ENCODE peak calls at places on chromosomes 2 and 18, in six cellular contexts. G is left cardiac atrium; B is anterior cingulate cortex; C is HT1080; D is mucosa of gallbladder; A is CD8-positive, alpha-beta memory T cell. Y is an unnamed sample.

GRCh38 chr2:22890142-22890541 is 494.8 kb upstream of the KLHL29 start:
- DNase-seq in G (no peak), B (no peak), C (no peak), D (no peak), A (no peak), Y (no peak)

GRCh38 chr2:85613717-85614515 is 2.0 kb upstream of the C2orf68 start:
- DNase-seq in G (no peak), B (no peak), C (no peak), D (no peak), A (no peak), Y (peak; percentile 14)

GRCh38 chr2:234975611-234976010 is 23.8 kb downstream of the SH3BP4 start:
- DNase-seq in G (no peak), B (no peak), C (no peak), D (no peak), A (no peak), Y (no peak)

GRCh38 chr2:168912466-168913170 is 11.5 kb downstream of the G6PC2 start:
- DNase-seq in G (peak; percentile 32), B (peak; percentile 44), C (peak; percentile 10), D (no peak), A (no peak), Y (peak; percentile 9)

GRCh38 chr2:88959480-88960204 is 268.2 kb downstream of the RPIA start:
- DNase-seq in G (no peak), B (no peak), C (no peak), D (no peak), A (no peak), Y (no peak)

GRCh38 chr2:239312081-239312501 is 88.7 kb downstream of the HDAC4 start:
- DNase-seq in G (peak; percentile 12), B (no peak), C (no peak), D (no peak), A (no peak), Y (no peak)

GRCh38 chr2:146844226-146844990 is 1000.4 kb upstream of the ACVR2A start:
- DNase-seq in G (no peak), B (no peak), C (peak; percentile 37), D (no peak), A (no peak), Y (no peak)

GRCh38 chr2:190996338-190996946 is 17.5 kb downstream of the STAT1 start:
- DNase-seq in G (no peak), B (no peak), C (peak; percentile 44), D (no peak), A (peak; percentile 31), Y (no peak)

GRCh38 chr2:217223222-217223930 is 363.5 kb upstream of the TNP1 start:
- DNase-seq in G (peak; percentile 34), B (no peak), C (peak; percentile 97), D (no peak), A (no peak), Y (peak; percentile 62)

GRCh38 chr18:23200751-23201150 is 65.5 kb downstream of the CABLES1 start:
- DNase-seq in G (no peak), B (no peak), C (no peak), D (no peak), A (no peak), Y (no peak)

GRCh38 chr2:239873656-239874635 is 151.2 kb downstream of the NDUFA10 start:
- DNase-seq in G (no peak), B (no peak), C (no peak), D (no peak), A (no peak), Y (no peak)

GRCh38 chr18:468841-469796 is 31.4 kb downstream of the COLEC12 start:
- DNase-seq in G (no peak), B (no peak), C (no peak), D (no peak), A (no peak), Y (no peak)

GRCh38 chr18:13548944-13549878 is 177.1 kb downstream of the FAM210A start:
- DNase-seq in G (no peak), B (no peak), C (no peak), D (no peak), A (no peak), Y (no peak)

GRCh38 chr2:43197568-43197896 is 28.9 kb downstream of the ZFP36L2 start:
- DNase-seq in G (no peak), B (no peak), C (no peak), D (no peak), A (no peak), Y (no peak)

GRCh38 chr2:215567504-215567903 is 131.6 kb upstream of the FN1 start:
- DNase-seq in G (no peak), B (no peak), C (no peak), D (no peak), A (no peak), Y (no peak)

GRCh38 chr2:74516070-74516633 is 1.9 kb downstream of the TLX2 start:
- DNase-seq in G (peak; percentile 74), B (peak; percentile 5), C (no peak), D (peak; percentile 67), A (peak; percentile 57), Y (peak; percentile 67)

GRCh38 chr2:217897816-217898806 is 104.7 kb downstream of the TNS1 start:
- DNase-seq in G (peak; percentile 54), B (peak; percentile 36), C (no peak), D (peak; percentile 84), A (no peak), Y (peak; percentile 61)

GRCh38 chr2:88521445-88522070 is 69.1 kb upstream of the FOXI3 start:
- DNase-seq in G (no peak), B (no peak), C (peak; percentile 35), D (no peak), A (no peak), Y (no peak)

GRCh38 chr18:7177131-7177744 is 53.7 kb upstream of the LRRC30 start:
- DNase-seq in G (peak; percentile 44), B (no peak), C (peak; percentile 51), D (peak; percentile 52), A (no peak), Y (peak; percentile 31)

GRCh38 chr2:71680925-71681324 is 227.6 kb downstream of the DYSF start:
- DNase-seq in G (no peak), B (no peak), C (no peak), D (no peak), A (no peak), Y (no peak)

GRCh38 chr2:56749152-56749752 is 565.5 kb downstream of the CCDC85A start:
- DNase-seq in G (no peak), B (no peak), C (peak; percentile 32), D (no peak), A (no peak), Y (no peak)

GRCh38 chr18:42274488-42275137 is 319.6 kb downstream of the PIK3C3 start:
- DNase-seq in G (no peak), B (no peak), C (peak; percentile 38), D (no peak), A (no peak), Y (no peak)

GRCh38 chr18:78786776-78787175 is 192.8 kb upstream of the SALL3 start:
- DNase-seq in G (no peak), B (no peak), C (no peak), D (no peak), A (no peak), Y (no peak)

GRCh38 chr2:149040451-149040850 is 2.0 kb downstream of the LYPD6B start:
- DNase-seq in G (no peak), B (no peak), C (peak; percentile 32), D (no peak), A (no peak), Y (no peak)

GRCh38 chr2:197248623-197249022 is 62.0 kb downstream of the ANKRD44 start:
- DNase-seq in G (no peak), B (no peak), C (no peak), D (no peak), A (no peak), Y (no peak)

GRCh38 chr2:148930046-148930775 is 55.2 kb downstream of the KIF5C start:
- DNase-seq in G (no peak), B (no peak), C (no peak), D (no peak), A (no peak), Y (no peak)

GRCh38 chr2:128611421-128612320 is 293.0 kb upstream of the HS6ST1 start:
- DNase-seq in G (no peak), B (no peak), C (no peak), D (no peak), A (no peak), Y (no peak)

GRCh38 chr2:210546424-210547223 is 9.8 kb upstream of the CPS1 start:
- DNase-seq in G (peak; percentile 22), B (no peak), C (no peak), D (no peak), A (no peak), Y (peak; percentile 37)

GRCh38 chr2:134927195-134927594 is 8.6 kb downstream of the CCNT2 start:
- DNase-seq in G (no peak), B (no peak), C (peak; percentile 47), D (no peak), A (no peak), Y (no peak)

GRCh38 chr2:135952891-135953290 is 32.5 kb downstream of the DARS1 start:
- DNase-seq in G (no peak), B (no peak), C (no peak), D (no peak), A (no peak), Y (no peak)

GRCh38 chr2:216596234-216596985 is 36.8 kb upstream of the IGFBP2 start:
- DNase-seq in G (no peak), B (no peak), C (peak; percentile 11), D (peak; percentile 20), A (no peak), Y (no peak)

GRCh38 chr2:241820625-241821384 is 11.8 kb downstream of the NEU4 start:
- DNase-seq in G (peak; percentile 20), B (no peak), C (no peak), D (no peak), A (no peak), Y (peak; percentile 21)

GRCh38 chr18:74395630-74396251 is 61.4 kb downstream of the DIPK1C start:
- DNase-seq in G (no peak), B (no peak), C (no peak), D (no peak), A (no peak), Y (no peak)

GRCh38 chr2:3837086-3837485 is 133.7 kb downstream of the DCDC2C start:
- DNase-seq in G (no peak), B (no peak), C (no peak), D (no peak), A (no peak), Y (no peak)

GRCh38 chr2:162430323-162430722 is 86.4 kb downstream of the GCA start:
- DNase-seq in G (no peak), B (no peak), C (peak; percentile 6), D (peak; percentile 26), A (no peak), Y (no peak)

GRCh38 chr2:230895536-230896345 is 29.3 kb downstream of the GPR55 start:
- DNase-seq in G (no peak), B (no peak), C (no peak), D (peak; percentile 57), A (no peak), Y (no peak)

GRCh38 chr2:102806250-102806837 is 44.5 kb downstream of the TMEM182 start:
- DNase-seq in G (peak; percentile 60), B (peak; percentile 15), C (peak; percentile 74), D (peak; percentile 64), A (peak; percentile 3), Y (peak; percentile 69)

GRCh38 chr2:138775725-138776124 is 4.5 kb downstream of the NXPH2 start:
- DNase-seq in G (no peak), B (no peak), C (no peak), D (no peak), A (no peak), Y (no peak)

GRCh38 chr2:8627019-8627691 is 54.7 kb upstream of the ID2 start:
- DNase-seq in G (no peak), B (no peak), C (no peak), D (no peak), A (no peak), Y (no peak)

Y was measured in heart left ventricle.